ENCODE peak calls at places on chromosome 11, in four cellular contexts. T is HepG2, N is K562, S is H1. Q is an unnamed sample.

GRCh38 chr11:110710520-110711381 is 1.5 kb downstream of the ARHGAP20 start:
- DNase-seq in T (peak; percentile 9), N (no peak), S (peak; percentile 54), Q (no peak)

GRCh38 chr11:64251986-64252837 is 882 bp downstream of the PLCB3 start:
- DNase-seq in T (no peak), N (peak; percentile 74), S (peak; percentile 68), Q (no peak)

GRCh38 chr11:79393362-79394043 is 47.3 kb downstream of the TENM4 start:
- DNase-seq in T (no peak), N (no peak), S (peak; percentile 52), Q (no peak)

GRCh38 chr11:15909937-15910598 is 446.3 kb downstream of the SOX6 start:
- DNase-seq in T (no peak), N (no peak), S (no peak), Q (no peak)

GRCh38 chr11:133841279-133842043 is 3.9 kb downstream of the SPATA19 start:
- DNase-seq in T (no peak), N (no peak), S (no peak), Q (no peak)

GRCh38 chr11:8789864-8790263 is 107.3 kb downstream of the RPL27A start:
- DNase-seq in T (no peak), N (no peak), S (no peak), Q (no peak)

GRCh38 chr11:93622043-93622442 is 39.4 kb upstream of the CEP295 start:
- DNase-seq in T (peak; percentile 11), N (no peak), S (no peak), Q (no peak)

GRCh38 chr11:63639195-63639832 is 25.1 kb upstream of the PLAAT3 start:
- DNase-seq in T (no peak), N (no peak), S (no peak), Q (no peak)

GRCh38 chr11:122754553-122755322 is 83.6 kb upstream of the CRTAM start:
- DNase-seq in T (peak; percentile 24), N (peak; percentile 49), S (peak; percentile 52), Q (no peak)

GRCh38 chr11:91837649-91838330 is 386.8 kb upstream of the FAT3 start:
- DNase-seq in T (no peak), N (no peak), S (no peak), Q (no peak)

DNA sequence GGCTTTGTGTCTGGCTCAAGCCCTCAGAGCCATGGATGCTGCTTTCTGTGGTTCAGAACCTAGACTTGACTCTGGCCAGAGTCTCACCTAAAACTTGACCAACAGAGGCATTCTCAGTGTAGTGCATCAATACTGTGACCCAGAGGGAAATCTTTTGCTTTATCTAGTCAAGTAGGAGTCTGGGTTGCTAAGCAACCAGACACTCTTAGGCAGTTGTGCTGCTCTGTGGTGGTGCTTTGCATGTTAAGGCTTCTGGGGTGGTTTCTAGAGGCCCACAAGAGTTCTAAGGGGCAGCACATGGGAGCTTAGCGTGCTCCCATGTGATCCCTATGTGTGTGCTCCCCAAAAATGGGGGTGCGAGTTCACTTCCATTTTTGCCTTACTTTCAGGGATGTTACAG is 224.6 kb upstream of the PLET1 start:
- DNase-seq in T (no peak), N (no peak), S (no peak), Q (no peak)
- TF ChIP-seq ATF3 in T (no peak), N (no peak), S (no peak), Q (no peak)

GRCh38 chr11:12090061-12090572 is 20.3 kb upstream of the MICAL2 start:
- DNase-seq in T (no peak), N (peak; percentile 31), S (no peak), Q (no peak)
- TF ChIP-seq EP300 in T (no peak), N (no peak), S (no peak), Q (no peak)

GRCh38 chr11:21484039-21484438 is 708.8 kb upstream of the ANO5 start:
- DNase-seq in T (no peak), N (no peak), S (no peak), Q (no peak)

GRCh38 chr11:21485426-21485825 is 707.5 kb upstream of the ANO5 start:
- DNase-seq in T (no peak), N (no peak), S (no peak), Q (no peak)

GRCh38 chr11:21485011-21485410 is 707.9 kb upstream of the ANO5 start:
- DNase-seq in T (no peak), N (no peak), S (no peak), Q (no peak)

DNA sequence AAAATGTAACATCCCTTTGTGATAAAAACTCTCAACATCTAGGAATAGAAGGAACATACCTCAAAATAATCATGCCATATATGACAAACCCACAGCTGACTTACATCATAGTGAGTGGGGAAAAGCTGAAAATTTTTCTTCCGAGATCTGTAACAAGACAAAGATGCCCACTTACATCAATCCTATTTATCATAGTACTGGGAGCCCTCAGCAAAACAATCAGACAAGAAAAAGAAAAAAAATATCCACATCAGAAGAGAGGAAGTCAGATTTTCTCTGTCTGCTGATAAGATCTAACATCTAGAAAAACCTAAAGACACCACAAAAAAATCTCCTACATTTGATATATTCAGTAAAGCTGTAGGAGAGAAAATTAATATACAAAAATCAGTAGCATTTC is 703.1 kb upstream of the ANO5 start:
- DNase-seq in T (no peak), N (no peak), S (no peak), Q (no peak)
- TF ChIP-seq ATF3 in T (no peak), N (no peak), S (no peak), Q (no peak)

DNA sequence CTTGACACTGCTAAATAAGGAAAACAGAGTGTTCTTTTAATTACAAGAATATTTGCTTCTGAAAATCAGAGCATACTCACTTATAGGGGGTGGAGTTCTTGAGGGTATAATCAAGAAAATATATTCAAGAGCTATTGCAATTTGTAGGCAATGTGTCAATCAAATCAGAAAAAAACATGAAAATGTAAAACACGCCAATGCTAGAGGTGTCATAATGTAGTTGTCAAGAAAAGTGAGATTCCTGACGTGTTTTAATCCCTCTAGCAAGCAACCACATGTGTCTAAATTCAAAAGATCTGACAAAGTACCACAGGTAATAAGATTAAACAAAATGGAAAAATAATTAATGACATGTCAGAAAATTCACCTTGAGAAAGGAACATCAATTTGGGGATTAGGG is 1440.7 kb upstream of the RAG2 start:
- DNase-seq in T (no peak), N (no peak), S (no peak), Q (no peak)
- TF ChIP-seq EP300 in T (no peak), N (no peak), S (no peak), Q (no peak)

DNA sequence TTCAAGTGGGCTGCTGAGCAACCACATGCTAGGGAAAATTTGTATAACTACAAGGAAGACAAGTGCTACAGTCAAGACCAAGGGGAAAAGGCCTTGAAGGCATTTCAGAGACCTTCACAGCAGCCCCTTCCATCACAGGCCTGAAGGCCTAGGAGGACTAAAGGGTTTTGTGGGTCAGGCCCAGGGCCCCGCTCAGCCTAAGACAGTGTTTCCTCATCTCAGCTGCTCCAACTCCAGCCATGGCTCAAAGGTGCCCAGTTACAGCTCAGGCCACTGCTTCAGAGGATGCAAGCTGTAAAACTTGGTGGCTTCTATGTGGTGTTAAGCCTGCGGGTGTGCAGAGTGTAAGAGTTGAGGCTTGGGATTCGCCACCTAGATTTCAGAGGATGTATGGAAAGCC is 260.5 kb downstream of the NXPE2 start:
- DNase-seq in T (no peak), N (no peak), S (no peak), Q (no peak)
- TF ChIP-seq ATF3 in T (no peak), N (no peak), S (no peak), Q (no peak)

DNA sequence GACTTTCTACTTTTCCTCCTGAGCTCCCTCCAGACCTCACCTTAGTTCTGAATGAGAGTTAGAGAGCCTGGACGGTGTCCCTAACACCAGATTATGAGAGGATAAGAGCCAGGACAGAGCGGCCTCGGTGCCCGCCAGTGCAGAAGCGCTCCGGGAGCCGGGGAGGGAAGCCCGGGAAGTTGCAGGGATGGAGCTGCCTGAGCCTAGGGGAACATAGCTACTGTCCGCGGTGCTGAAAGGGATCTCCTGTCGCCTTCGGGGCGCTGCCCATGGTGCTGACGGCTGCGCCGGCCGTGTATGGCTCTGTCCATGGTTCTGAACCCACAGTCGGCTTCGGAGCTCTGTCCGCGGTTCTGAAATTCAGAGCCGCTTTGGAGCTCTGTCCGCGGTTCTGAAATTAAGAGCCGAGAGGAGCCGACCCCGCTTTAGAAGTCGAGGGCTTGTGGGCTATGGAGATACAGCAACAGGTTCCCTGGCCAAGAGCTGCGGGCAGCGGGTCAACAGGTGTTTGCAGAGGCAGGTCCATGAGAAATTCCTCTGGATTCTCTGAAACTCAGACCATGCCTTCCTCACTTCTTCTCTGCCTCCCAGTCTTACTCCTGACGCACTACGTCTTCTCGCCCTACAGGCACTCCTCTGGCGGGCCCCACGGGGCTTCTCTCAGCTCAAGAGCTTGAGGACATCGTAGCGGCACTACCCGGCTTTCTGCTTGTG is 814 bp downstream of the NPAS4 start:
- DNase-seq in T (peak; percentile 78), N (peak; percentile 89), S (peak; percentile 99), Q (peak; percentile 37)
- TF ChIP-seq EP300 in T (peak; percentile 58), N (peak; percentile 34), S (peak; percentile 39), Q (no peak)